ENCODE peak calls at places on chromosomes 13 and 19, in ten cellular contexts. I is SK-N-MC, Z is GM12878, W is breast epithelium, F is transverse colon, D is HCT116, X is GM23338, R is spleen, H is prostate gland, T is K562. Q is an unnamed sample.
A peak's percentile ranks its signal among the peaks of the same experiment; 100 is the strongest.

GRCh38 chr13:76856141-76856571 is 30.0 kb downstream of the KCTD12 start:
- DNase-seq in X (no peak), D (no peak), T (no peak), Z (no peak), F (no peak), H (no peak), W (no peak), I (no peak), R (no peak), Q (no peak)

GRCh38 chr13:109704771-109705628 is 81.4 kb downstream of the IRS2 start:
- DNase-seq in T (no peak), R (peak; percentile 85), D (no peak), X (no peak), W (no peak), F (peak; percentile 59), I (no peak), Z (no peak), H (no peak), Q (peak; percentile 95)

GRCh38 chr19:47284324-47284899 is 9.7 kb downstream of the INAFM1 start:
- DNase-seq in W (no peak), X (peak; percentile 83), F (no peak), R (no peak), T (peak; percentile 44), H (peak; percentile 48), I (peak; percentile 56), D (no peak), Z (no peak), Q (peak; percentile 55)

GRCh38 chr19:34838753-34839431 is 65.9 kb upstream of the ZNF599 start:
- DNase-seq in X (peak; percentile 91), I (no peak), W (no peak), R (peak; percentile 59), T (no peak), H (no peak), Z (no peak), D (no peak), F (peak; percentile 31), Q (no peak)

GRCh38 chr13:50731400-50731799 is 112.1 kb downstream of the DLEU7 start:
- DNase-seq in I (no peak), X (no peak), F (no peak), R (no peak), D (no peak), T (no peak), W (no peak), H (peak; percentile 19), Z (peak; percentile 8), Q (no peak)

GRCh38 chr19:48628486-48629296 is 8.5 kb downstream of the DBP start:
- DNase-seq in Z (no peak), T (no peak), F (peak; percentile 19), X (no peak), W (no peak), H (no peak), I (no peak), R (peak; percentile 80), D (no peak), Q (no peak)

GRCh38 chr19:12749938-12750521 is 1.6 kb upstream of the BEST2 start:
- DNase-seq in F (peak; percentile 69), Z (no peak), T (no peak), I (no peak), H (no peak), X (peak; percentile 42), W (no peak), D (no peak), R (no peak), Q (no peak)

GRCh38 chr13:98089246-98089645 is 53.6 kb upstream of the FARP1 start:
- DNase-seq in H (no peak), I (no peak), W (no peak), Z (no peak), R (no peak), F (no peak), T (no peak), D (no peak), X (no peak), Q (no peak)

DNA sequence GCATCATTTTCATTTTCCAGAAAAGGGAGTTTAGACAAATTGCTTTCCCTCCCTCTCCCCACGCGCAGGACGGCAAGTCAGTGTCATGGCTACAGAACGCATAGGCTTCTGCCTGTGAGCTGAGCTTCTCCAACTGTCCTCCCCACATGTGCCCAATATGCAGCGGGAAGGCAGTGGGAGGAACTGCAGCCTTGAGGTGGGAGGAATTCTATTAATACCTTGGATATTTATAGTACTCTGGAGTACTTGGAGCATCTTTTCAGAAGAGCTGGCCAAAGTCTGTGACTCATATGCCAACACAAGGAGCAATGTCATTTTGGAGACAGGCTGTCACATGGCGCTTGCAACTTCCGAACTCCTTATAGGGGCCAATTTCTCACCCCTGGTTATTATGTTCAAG is 245.1 kb upstream of the SERP2 start:
- DNase-seq in D (no peak), X (no peak), W (no peak), H (no peak), F (no peak), T (no peak), R (no peak), I (no peak), Z (no peak), Q (no peak)
- TF ChIP-seq POLR2AphosphoS5 in D (no peak), X (no peak), W (no peak), H (no peak), F (no peak), T (no peak), R (no peak), I (no peak), Z (no peak), Q (no peak)

DNA sequence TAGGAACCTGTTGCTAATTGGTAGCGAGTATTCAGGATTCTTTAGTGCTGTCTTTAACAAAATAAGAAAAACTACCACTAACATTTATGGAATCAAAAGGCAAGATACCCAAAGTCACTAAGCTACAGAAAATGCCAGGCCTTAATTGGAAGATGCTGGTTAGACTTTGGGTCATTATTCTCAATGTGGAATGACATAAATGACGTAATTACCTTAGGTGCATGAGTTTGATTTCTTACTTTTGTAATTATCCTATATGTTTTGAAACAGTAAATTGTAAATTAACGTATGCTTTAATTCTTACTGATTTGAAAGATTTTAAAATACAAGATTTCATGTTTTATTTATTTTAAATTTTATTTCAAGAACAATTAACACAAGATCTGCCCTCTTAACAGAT is 25.0 kb downstream of the SGCG start:
- DNase-seq in R (no peak), H (no peak), X (no peak), D (no peak), I (no peak), F (no peak), T (no peak), W (no peak), Z (no peak), Q (no peak)
- H3K27ac ChIP-seq in R (no peak overlapping the region), H (no peak overlapping the region), X (no peak overlapping the region), D (no peak overlapping the region), I (no peak overlapping the region), F (no peak overlapping the region), T (no peak overlapping the region), W (no peak overlapping the region), Z (no peak overlapping the region), Q (no peak overlapping the region)

GRCh38 chr19:16449330-16449961 is 22.3 kb downstream of the EPS15L1 start:
- DNase-seq in X (no peak), H (no peak), Z (peak; percentile 95), W (no peak), D (no peak), I (no peak), F (no peak), T (no peak), R (no peak), Q (peak; percentile 72)
- TF ChIP-seq POLR2AphosphoS5 in X (no peak), H (no peak), Z (peak; percentile 34), W (no peak), D (no peak), I (no peak), F (no peak), T (no peak), R (no peak), Q (no peak)

GRCh38 chr19:18097993-18098890 is 664 bp downstream of the MAST3 start:
- DNase-seq in H (no peak), X (no peak), Z (no peak), T (no peak), R (no peak), F (no peak), W (no peak), D (no peak), I (no peak), Q (no peak)

GRCh38 chr19:18100710-18101109 is 3.1 kb downstream of the MAST3 start:
- DNase-seq in R (no peak), I (no peak), W (no peak), X (peak; percentile 93), T (peak; percentile 59), D (no peak), H (no peak), F (no peak), Z (no peak), Q (no peak)

GRCh38 chr19:18097217-18097992 is at the start of gene MAST3:
- DNase-seq in F (peak; percentile 93), W (peak; percentile 80), Z (peak; percentile 64), X (peak; percentile 92), D (peak; percentile 61), R (peak; percentile 97), H (peak; percentile 78), T (peak; percentile 100), I (no peak), Q (peak; percentile 86)

GRCh38 chr19:18099623-18099995 is 2.0 kb downstream of the MAST3 start:
- DNase-seq in W (no peak), F (no peak), R (no peak), D (no peak), T (no peak), X (no peak), I (no peak), Z (no peak), H (no peak), Q (no peak)

DNA sequence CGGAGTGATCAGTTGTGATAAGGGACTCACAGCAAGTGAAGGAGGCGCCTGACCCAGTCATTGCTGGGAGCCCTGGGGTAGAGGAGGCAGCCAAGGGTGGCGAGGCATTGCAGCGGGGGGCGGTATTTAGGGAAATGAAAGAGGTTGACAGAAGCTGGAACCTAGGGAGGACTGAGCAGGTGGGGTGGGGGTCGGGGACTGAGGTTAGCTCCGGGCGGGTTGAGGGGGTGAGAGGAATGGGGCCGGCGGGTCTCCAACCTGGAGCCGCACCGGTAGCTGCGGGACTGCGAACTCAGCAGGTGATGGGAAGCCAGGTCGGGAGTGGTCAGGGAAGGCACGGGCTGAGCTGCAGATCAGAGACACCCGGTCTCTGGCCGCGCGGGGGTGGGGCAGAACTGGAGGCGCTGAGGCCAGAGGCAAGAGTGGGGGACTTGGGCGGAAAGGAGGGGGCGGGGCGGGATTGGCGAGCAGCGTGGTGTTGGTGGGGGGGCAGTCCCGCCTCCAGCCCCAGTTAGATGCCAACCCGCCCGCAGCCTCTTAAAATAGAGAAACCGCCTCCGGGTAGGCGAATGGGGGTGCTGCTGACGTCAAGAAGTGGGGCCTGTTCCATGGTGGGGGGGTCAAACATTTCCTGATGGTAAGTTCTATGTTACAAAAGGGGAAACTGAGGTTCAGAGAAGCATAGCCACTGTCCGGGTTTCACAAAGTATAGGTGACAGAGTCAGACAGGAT is 1.5 kb downstream of the MAST3 start:
- DNase-seq in W (no peak), Z (peak; percentile 84), F (peak; percentile 60), D (no peak), H (no peak), I (no peak), T (peak; percentile 72), X (peak; percentile 58), R (peak; percentile 92), Q (no peak)
- H3K27ac ChIP-seq in W (no peak overlapping the region), Z (peak overlapping the region; percentile 87), F (no peak overlapping the region), D (no peak overlapping the region), H (no peak overlapping the region), I (no peak overlapping the region), T (peak overlapping the region; percentile 55), X (no peak overlapping the region), R (peak overlapping the region; percentile 72), Q (no peak overlapping the region)